ENCODE peak calls at places on chromosome 6, in six cellular contexts. M, N, D, S, B and W are unnamed samples. For H3K27me3, the result is how much of the 10 kb centered on the place peaks cover.

GRCh38 chr6:11179088-11179977 is 53.1 kb downstream of the NEDD9 start:
- DNase-seq in M (no peak), B (no peak), N (no peak), S (no peak), D (no peak), W (no peak)

GRCh38 chr6:4460595-4461475 is 315.4 kb upstream of the CDYL start:
- DNase-seq in N (peak), B (no peak), S (peak), M (no peak), D (peak), W (no peak)

GRCh38 chr6:10901751-10902150 is 14.9 kb downstream of the SYCP2L start:
- DNase-seq in S (no peak), D (no peak), M (peak), N (no peak), B (peak), W (no peak)

GRCh38 chr6:20633566-20634340 is 99.5 kb downstream of the CDKAL1 start:
- DNase-seq in D (no peak), B (no peak), N (no peak), M (no peak), S (no peak), W (no peak)

GRCh38 chr6:43517503-43518357 is 841 bp downstream of the POLR1C start:
- DNase-seq in B (no peak), N (no peak), D (no peak), M (no peak), S (no peak), W (no peak)

GRCh38 chr6:140319209-140319608 is 944.8 kb upstream of the CITED2 start:
- DNase-seq in N (no peak), M (no peak), B (no peak), S (no peak), D (no peak), W (no peak)

GRCh38 chr6:39646751-39647420 is 78.3 kb downstream of the KIF6 start:
- DNase-seq in D (no peak), N (no peak), S (no peak), M (peak), B (no peak), W (no peak)

GRCh38 chr6:2155206-2155605 is 90.2 kb downstream of the GMDS start:
- DNase-seq in S (no peak), N (no peak), M (no peak), B (no peak), D (no peak), W (no peak)

GRCh38 chr6:84910881-84911607 is 146.6 kb upstream of the TBX18 start:
- DNase-seq in N (no peak), S (no peak), B (no peak), M (no peak), D (no peak), W (no peak)

GRCh38 chr6:149513915-149514314 is 29.1 kb upstream of the ZC3H12D start:
- DNase-seq in N (no peak), M (no peak), S (no peak), D (no peak), B (no peak), W (no peak)

GRCh38 chr6:106574729-106575458 is 54.4 kb downstream of the RTN4IP1 start:
- DNase-seq in N (peak), D (no peak), B (no peak), M (no peak), S (no peak), W (no peak)

GRCh38 chr6:1850581-1851157 is 241.0 kb downstream of the FOXC1 start:
- DNase-seq in M (no peak), S (no peak), N (no peak), D (no peak), B (no peak), W (no peak)

GRCh38 chr6:56370127-56370540 is 122.8 kb upstream of the COL21A1 start:
- DNase-seq in N (peak), M (no peak), D (peak), S (peak), B (no peak), W (no peak)

GRCh38 chr6:3870528-3870925 is 21.4 kb downstream of the FAM50B start:
- DNase-seq in D (no peak), S (no peak), M (no peak), B (no peak), N (no peak), W (no peak)

GRCh38 chr6:3337521-3338350 is 79.0 kb downstream of the PSMG4 start:
- DNase-seq in D (no peak), M (no peak), S (no peak), N (peak), B (no peak), W (no peak)

GRCh38 chr6:105994522-105995402 is 91.4 kb upstream of the PRDM1 start:
- DNase-seq in B (peak), D (peak), S (peak), M (no peak), N (peak), W (peak)

GRCh38 chr6:69386431-69386830 is 410.4 kb downstream of the LMBRD1 start:
- DNase-seq in M (no peak), S (no peak), B (no peak), N (no peak), D (no peak), W (no peak)

GRCh38 chr6:90397047-90397446 is 100.4 kb upstream of the BACH2 start:
- DNase-seq in B (no peak), N (no peak), D (no peak), M (no peak), S (no peak), W (no peak)
- H3K4me3 ChIP-seq in B (no peak), N (no peak), D (no peak), M (no peak), S (no peak), W (no peak)

GRCh38 chr6:166440106-166440505 is 57.4 kb upstream of the MPC1 start:
- DNase-seq in B (no peak), N (no peak), D (no peak), M (no peak), S (no peak), W (no peak)

GRCh38 chr6:166438211-166438861 is 55.6 kb upstream of the MPC1 start:
- DNase-seq in N (no peak), B (no peak), S (no peak), M (no peak), D (no peak), W (no peak)

GRCh38 chr6:166440729-166441128 is 58.0 kb upstream of the MPC1 start:
- DNase-seq in B (no peak), D (no peak), M (no peak), N (no peak), S (no peak), W (no peak)

GRCh38 chr6:166437661-166438060 is 54.9 kb upstream of the MPC1 start:
- DNase-seq in D (no peak), S (no peak), B (no peak), M (no peak), N (no peak), W (no peak)

GRCh38 chr6:166439366-166440091 is 56.8 kb upstream of the MPC1 start:
- DNase-seq in M (no peak), S (no peak), D (no peak), N (no peak), B (no peak), W (no peak)
- H3K27me3 ChIP-seq in M (under half), S (under half), D (under half), N (under half), B (under half), W (under half)

DNA sequence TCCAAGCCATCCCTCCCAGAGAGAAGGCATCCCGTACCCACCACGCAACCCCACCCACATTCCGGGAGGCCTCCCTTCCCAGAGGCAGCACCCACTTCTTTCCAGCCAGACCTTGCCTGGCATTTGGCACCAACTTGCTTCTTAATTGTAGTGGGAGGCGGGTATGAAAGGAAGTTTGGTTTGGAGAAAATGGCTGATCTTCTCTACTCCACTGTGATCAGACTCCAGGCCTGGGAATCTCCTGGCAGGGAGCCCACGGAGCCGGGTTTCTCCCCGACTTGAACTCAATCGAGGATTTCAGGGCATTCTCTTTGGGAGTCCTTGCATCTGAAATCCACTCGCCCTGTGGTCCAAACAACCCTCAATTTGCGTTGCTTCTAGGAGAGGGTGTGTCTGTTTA is 107.1 kb downstream of the ZDHHC14 start:
- DNase-seq in M (no peak), N (no peak), B (no peak), D (no peak), S (no peak), W (no peak)
- TF ChIP-seq CTCF in M (no peak), N (no peak), B (no peak), D (no peak), S (no peak), W (no peak)

GRCh38 chr6:46015119-46015968 is at the start of gene CLIC5:
- DNase-seq in D (peak), M (no peak), S (no peak), N (no peak), B (no peak), W (no peak)
- H3K4me3 ChIP-seq in D (peak), M (peak), S (peak), N (peak), B (no peak), W (no peak)

GRCh38 chr6:36629792-36630191 is 35.6 kb downstream of the SRSF3 start:
- DNase-seq in D (no peak), M (no peak), S (no peak), N (no peak), B (no peak), W (no peak)

GRCh38 chr6:36633370-36633769 is 39.2 kb downstream of the SRSF3 start:
- DNase-seq in N (no peak), S (no peak), M (no peak), D (no peak), B (no peak), W (no peak)

GRCh38 chr6:36633915-36634314 is 39.8 kb downstream of the SRSF3 start:
- DNase-seq in N (no peak), M (no peak), D (peak), B (no peak), S (no peak), W (no peak)

GRCh38 chr6:36634317-36634716 is 40.2 kb downstream of the SRSF3 start:
- DNase-seq in M (no peak), D (no peak), S (no peak), N (no peak), B (no peak), W (no peak)

DNA sequence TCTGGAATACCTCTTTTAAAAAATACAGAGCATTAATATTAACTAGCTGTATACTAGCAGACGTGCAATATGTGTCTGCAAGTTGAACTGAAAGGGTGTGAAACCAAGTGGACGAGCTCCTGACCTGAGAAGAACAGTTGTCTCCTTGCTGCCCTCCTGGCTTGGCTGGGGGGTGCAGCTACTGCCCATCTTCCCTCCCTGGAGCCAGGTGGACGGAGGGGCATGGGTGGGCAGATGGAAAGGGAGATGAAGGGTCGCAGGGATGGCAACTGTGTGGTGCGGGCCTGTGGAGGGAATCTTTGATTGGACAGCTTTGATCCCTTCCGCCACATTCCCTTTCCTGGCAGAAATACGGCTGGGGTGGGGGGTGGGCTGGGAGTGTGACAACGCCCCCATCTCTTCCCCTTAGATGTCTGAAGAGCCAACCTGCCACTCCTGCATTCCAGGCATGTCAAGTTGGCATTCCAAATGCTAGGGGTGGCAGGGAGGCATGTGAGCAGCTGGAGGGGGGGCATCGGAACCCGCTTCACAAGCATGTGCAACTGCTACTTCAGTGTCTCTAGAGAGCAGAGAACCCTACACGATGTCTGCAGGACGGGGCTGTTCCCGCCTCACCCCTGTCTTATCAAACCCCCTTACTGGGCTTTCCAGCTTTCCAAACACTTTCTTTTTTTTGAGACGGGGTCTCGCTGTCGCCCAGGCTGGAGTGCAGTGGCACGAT is 37.3 kb downstream of the SRSF3 start:
- DNase-seq in B (no peak), D (no peak), S (no peak), M (no peak), N (no peak), W (no peak)
- H3K27me3 ChIP-seq in B (under half), D (under half), S (under half), M (under half), N (under half), W (under half)

GRCh38 chr6:160750276-160750689 is 48.2 kb downstream of the PLG start:
- DNase-seq in D (no peak), M (peak), B (no peak), N (peak), S (no peak), W (no peak)
- TF ChIP-seq CTCF in D (peak), M (peak), B (peak), N (peak), S (peak), W (no peak)

GRCh38 chr6:158938811-158939254 is 61.2 kb downstream of the RSPH3 start:
- DNase-seq in D (peak), B (no peak), M (no peak), N (peak), S (no peak), W (no peak)
- H3K4me3 ChIP-seq in D (peak), B (peak), M (peak), N (no peak), S (peak), W (peak)

DNA sequence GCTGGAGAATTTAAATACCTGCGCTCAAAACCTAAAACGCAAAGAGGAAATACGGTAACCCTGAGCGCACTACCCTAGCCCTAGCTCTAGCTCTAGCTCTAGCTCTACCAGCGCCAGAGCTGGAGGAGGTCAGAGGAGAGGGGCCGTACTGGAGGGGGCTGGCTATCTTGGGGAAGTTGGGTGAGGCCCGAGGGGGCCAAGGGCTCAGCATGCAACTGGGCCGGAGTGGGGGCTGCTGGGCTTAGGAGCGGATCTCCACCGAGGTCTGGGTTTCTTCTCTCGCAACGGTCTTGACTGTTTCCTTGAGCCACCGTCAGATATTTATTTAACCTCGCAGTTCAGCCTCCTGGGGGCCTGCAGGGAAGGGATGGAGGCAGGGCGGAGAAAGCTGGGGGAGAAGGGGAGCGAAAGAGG is 91.0 kb downstream of the NCR2 start:
- DNase-seq in M (no peak), N (no peak), B (peak), S (no peak), D (no peak), W (no peak)
- H3K27me3 ChIP-seq in M (under half), N (under half), B (half or more), S (under half), D (under half), W (under half)

GRCh38 chr6:119078449-119079287 is at the start of gene FAM184A:
- DNase-seq in B (peak), D (peak), S (peak), N (peak), M (no peak), W (no peak)
- TF ChIP-seq CTCF in B (peak), D (peak), S (peak), N (peak), M (peak), W (peak)